ENCODE peak calls at places on chromosomes 1 and 21, in eight cellular contexts. H is NCI-H187 treated with DMSO at 0.1 percent for 48 hours; R is activated CD8-positive, alpha-beta T cell treated with anti-CD3 and anti-CD28 coated beads for 36 hours; Z is AG10803; X is HFF-Myc; Y is EH; E is spleen; B is EL. O is an unnamed sample.

GRCh38 chr1:30770150-30770549 is 12.6 kb upstream of the LAPTM5 start:
- DNase-seq in B (no peak), X (no peak), R (no peak), H (no peak), Y (no peak), Z (no peak), E (peak), O (no peak)

GRCh38 chr1:58849556-58849955 is 65.7 kb upstream of the JUN start:
- DNase-seq in R (no peak), X (no peak), H (no peak), B (no peak), Z (no peak), E (no peak), Y (no peak), O (no peak)

GRCh38 chr1:204045430-204045829 is 27.5 kb upstream of the SOX13 start:
- DNase-seq in R (no peak), H (no peak), E (no peak), B (no peak), X (no peak), Y (no peak), Z (no peak), O (no peak)

GRCh38 chr1:228402638-228403025 is 4.0 kb downstream of the TRIM11 start:
- DNase-seq in R (no peak), B (no peak), X (no peak), Z (no peak), Y (no peak), E (peak), H (no peak), O (no peak)

GRCh38 chr1:46461809-46462448 is 27.7 kb upstream of the DMBX1 start:
- DNase-seq in B (peak), Z (no peak), H (no peak), E (no peak), Y (peak), R (no peak), X (no peak), O (no peak)

GRCh38 chr1:163191301-163191700 is 11.4 kb downstream of the RGS5 start:
- DNase-seq in Z (no peak), B (no peak), Y (no peak), H (no peak), R (no peak), E (no peak), X (no peak), O (no peak)

GRCh38 chr1:61368876-61369275 is 286.5 kb downstream of the NFIA start:
- DNase-seq in R (no peak), E (no peak), X (no peak), Y (no peak), Z (no peak), H (no peak), B (no peak), O (no peak)

GRCh38 chr21:45226540-45227326 is 61.0 kb downstream of the POFUT2 start:
- DNase-seq in Z (peak), E (no peak), B (peak), Y (peak), X (no peak), H (no peak), R (peak), O (no peak)

GRCh38 chr1:1013922-1014617 is 773 bp downstream of the ISG15 start:
- DNase-seq in H (no peak), X (no peak), E (peak), R (peak), B (peak), Y (peak), Z (peak), O (no peak)

GRCh38 chr21:33025471-33026298 is at the start of gene OLIG2:
- DNase-seq in Y (peak), H (no peak), R (peak), Z (no peak), E (no peak), B (peak), X (no peak), O (no peak)